ENCODE peak calls at places on chromosome 21, in four cellular contexts. K is uterus, C is thyroid gland, B is GM12891. P is an unnamed sample.

GRCh38 chr21:21200103-21200938 is 202.1 kb downstream of the NCAM2 start:
- DNase-seq in B (no peak), K (peak), C (no peak), P (peak)

GRCh38 chr21:38787461-38788274 is 18.1 kb upstream of the ETS2 start:
- DNase-seq in C (peak), B (no peak), K (no peak), P (peak)

GRCh38 chr21:43800124-43800523 is 10.7 kb downstream of the RRP1 start:
- DNase-seq in B (no peak), C (no peak), K (no peak), P (no peak)

GRCh38 chr21:31176080-31176551 is 137.8 kb upstream of the KRTAP19-8 start:
- DNase-seq in C (no peak), K (no peak), B (no peak), P (no peak)

GRCh38 chr21:22189278-22189677 is 1191.1 kb downstream of the NCAM2 start:
- DNase-seq in C (no peak), B (no peak), K (no peak), P (no peak)

GRCh38 chr21:14683021-14683420 is 136.9 kb upstream of the SAMSN1 start:
- DNase-seq in C (no peak), B (no peak), K (no peak), P (no peak)

GRCh38 chr21:25646541-25646940 is 7.5 kb downstream of the JAM2 start:
- DNase-seq in K (no peak), C (no peak), B (no peak), P (no peak)

GRCh38 chr21:40447016-40447415 is 399.9 kb downstream of the DSCAM start:
- DNase-seq in K (no peak), B (no peak), C (no peak), P (no peak)

GRCh38 chr21:26148071-26148470 is 22.5 kb downstream of the APP start:
- DNase-seq in K (no peak), C (peak), B (no peak), P (no peak)

GRCh38 chr21:9741343-9741742 is 780.0 kb upstream of the TPTE start:
- DNase-seq in C (no peak), K (no peak), B (no peak), P (no peak)

GRCh38 chr21:43367859-43368258 is 59.1 kb downstream of the SIK1 start:
- DNase-seq in K (no peak), B (no peak), C (no peak), P (no peak)

GRCh38 chr21:15060776-15061175 is 4.0 kb downstream of the NRIP1 start:
- DNase-seq in B (no peak), K (no peak), C (no peak), P (no peak)

GRCh38 chr21:26845066-26845749 is at the start of gene ADAMTS1:
- DNase-seq in B (no peak), C (peak), K (peak), P (peak)

GRCh38 chr21:29362758-29363157 is 64.0 kb downstream of the BACH1 start:
- DNase-seq in K (no peak), C (no peak), B (no peak), P (no peak)

GRCh38 chr21:28215214-28215954 is 777.3 kb downstream of the LTN1 start:
- DNase-seq in C (no peak), K (peak), B (no peak), P (no peak)

GRCh38 chr21:43919871-43920801 is 55.1 kb downstream of the AGPAT3 start:
- DNase-seq in B (no peak), K (no peak), C (no peak), P (no peak)

GRCh38 chr21:26377111-26377694 is 195.9 kb downstream of the CYYR1 start:
- DNase-seq in K (no peak), C (no peak), B (no peak), P (no peak)

GRCh38 chr21:19523731-19524130 is 1120.1 kb upstream of the TMPRSS15 start:
- DNase-seq in B (no peak), K (no peak), C (no peak), P (no peak)

GRCh38 chr21:15775291-15775690 is 45.5 kb downstream of the USP25 start:
- DNase-seq in B (no peak), C (no peak), K (no peak), P (no peak)

GRCh38 chr21:26732442-26733221 is 112.6 kb downstream of the ADAMTS1 start:
- DNase-seq in C (peak), K (peak), B (no peak), P (peak)

GRCh38 chr21:28298251-28298672 is 694.4 kb downstream of the LTN1 start:
- DNase-seq in C (no peak), B (no peak), K (no peak), P (no peak)

GRCh38 chr21:44378646-44379581 is 25.5 kb downstream of the TRPM2 start:
- DNase-seq in B (no peak), C (no peak), K (no peak), P (no peak)

GRCh38 chr21:14356771-14357170 is 26.2 kb downstream of the HSPA13 start:
- DNase-seq in K (no peak), C (no peak), B (no peak), P (no peak)

GRCh38 chr21:16309250-16309971 is 579.6 kb downstream of the USP25 start:
- DNase-seq in C (no peak), K (no peak), B (no peak), P (no peak)

GRCh38 chr21:44738621-44739020 is 27.2 kb upstream of the TSPEAR start:
- DNase-seq in K (no peak), C (no peak), B (no peak), P (no peak)

GRCh38 chr21:44556879-44557278 is 1.7 kb downstream of the KRTAP10-3 start:
- DNase-seq in B (no peak), K (no peak), C (no peak), P (no peak)

DNA sequence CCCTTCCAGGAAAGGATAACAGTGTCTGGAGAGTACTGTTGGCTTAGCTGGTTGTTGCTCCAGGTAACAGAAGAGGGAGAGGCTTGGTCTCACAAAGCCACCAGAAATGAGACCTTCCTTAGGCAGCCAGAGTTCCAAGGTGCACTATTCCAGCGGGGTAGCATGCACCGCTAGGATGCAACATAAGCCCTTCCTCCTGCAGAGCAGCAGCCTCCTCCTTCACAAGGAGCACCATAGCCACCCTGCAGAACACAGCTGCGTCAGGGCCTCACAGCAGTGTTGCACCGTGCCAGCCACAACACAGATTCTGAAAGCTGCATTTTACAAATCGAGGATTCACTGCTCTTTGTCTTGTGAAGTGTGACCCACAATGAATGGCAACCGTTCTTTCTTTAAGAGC is 142.0 kb downstream of the CLIC6 start:
- DNase-seq in C (no peak), K (no peak), B (no peak), P (no peak)
- TF ChIP-seq POLR2A in C (no peak), K (no peak), B (no peak), P (no peak)

DNA sequence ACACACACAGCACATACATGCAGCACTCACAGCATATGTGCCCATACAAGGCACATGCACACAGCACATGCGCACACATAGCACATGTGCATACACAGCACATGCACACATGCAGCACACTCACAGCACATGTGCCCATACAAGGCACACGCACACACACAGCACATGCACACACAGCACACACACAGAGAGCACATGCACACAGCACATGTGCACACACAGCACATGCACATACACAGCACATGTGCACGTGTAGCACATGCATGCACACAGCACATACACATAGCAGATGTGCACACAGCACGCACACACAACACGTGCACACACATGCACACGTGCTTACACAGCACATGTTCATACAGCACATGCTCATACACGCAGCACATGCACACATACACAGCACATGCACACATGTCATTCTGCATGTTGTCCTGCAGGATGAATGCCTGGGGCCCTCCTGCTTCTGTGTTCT is 48.1 kb downstream of the PCNT start:
- DNase-seq in K (no peak), C (no peak), B (no peak), P (no peak)
- TF ChIP-seq POLR2A in K (no peak), C (no peak), B (no peak), P (no peak)

DNA sequence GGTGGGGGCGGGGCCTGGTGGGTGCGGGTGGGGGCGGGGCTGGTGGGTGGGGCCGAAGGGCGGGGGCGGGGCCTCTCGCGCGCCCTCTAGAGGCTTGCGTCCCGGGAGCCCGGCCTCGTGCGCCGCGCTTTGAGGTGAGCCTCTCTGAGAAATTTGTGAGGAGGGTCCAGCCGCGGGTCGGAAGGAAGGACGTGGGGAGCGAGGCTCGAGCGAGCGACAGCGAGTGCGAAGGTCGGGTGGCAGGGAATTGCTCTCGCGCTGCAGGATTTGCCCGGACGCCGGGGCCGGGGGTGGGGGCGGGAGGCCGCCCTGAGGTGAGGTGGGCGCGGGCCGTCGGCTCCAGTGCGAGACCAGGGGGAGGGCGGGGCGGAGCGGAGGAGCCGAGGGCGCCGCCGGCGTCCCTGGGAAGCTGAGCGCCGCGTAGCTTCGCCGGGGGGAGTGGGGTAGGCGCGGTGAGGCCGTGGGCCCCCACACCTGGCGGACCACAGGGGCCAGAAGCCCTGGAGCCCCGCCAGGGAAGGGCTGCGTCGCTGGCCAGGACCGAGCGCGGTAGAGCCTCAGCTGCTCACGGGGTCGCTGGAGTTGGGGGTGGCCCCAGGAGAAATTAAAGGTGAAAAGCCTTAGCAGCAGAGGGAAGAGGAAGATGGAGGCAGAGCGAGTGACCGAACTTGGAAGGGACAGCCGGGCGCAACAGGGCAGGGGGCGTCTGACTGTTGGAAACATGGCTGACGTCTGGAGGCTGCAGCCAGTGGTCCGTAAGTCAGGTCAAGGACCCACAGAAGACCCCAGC is 754 bp upstream of the LSS start:
- DNase-seq in C (peak), B (peak), K (peak), P (no peak)
- TF ChIP-seq POLR2A in C (no peak), B (peak), K (no peak), P (no peak)

GRCh38 chr21:24420694-24421093 is 1186.6 kb downstream of the MRPL39 start:
- DNase-seq in C (no peak), B (no peak), K (no peak), P (no peak)
- TF ChIP-seq POLR2A in C (no peak), B (no peak), K (no peak), P (no peak)

GRCh38 chr21:41952568-41953248 is 1.1 kb downstream of the C2CD2 start:
- DNase-seq in C (peak), K (no peak), B (no peak), P (peak)
- TF ChIP-seq POLR2A in C (no peak), K (no peak), B (no peak), P (no peak)

GRCh38 chr21:37563641-37564340 is 197.2 kb downstream of the DYRK1A start:
- DNase-seq in K (peak), B (peak), C (peak), P (peak)
- TF ChIP-seq POLR2A in K (peak), B (peak), C (peak), P (peak)